ENCODE peak calls at places on chromosomes 3 and 15, in six cellular contexts. J, E, V, M, S and L are unnamed samples.

GRCh38 chr15:88681610-88682221 is 42.9 kb downstream of the ISG20 start:
- DNase-seq in E (no peak), S (peak), V (peak), J (no peak), M (no peak), L (no peak)

GRCh38 chr15:44501768-44502366 is 35.1 kb upstream of the EIF3J start:
- DNase-seq in J (peak), M (peak), E (peak), S (no peak), V (peak), L (peak)

GRCh38 chr15:90664650-90665287 is 52.4 kb upstream of the BLM start:
- DNase-seq in J (peak), V (peak), S (no peak), E (peak), M (peak), L (peak)

GRCh38 chr3:51975857-51976549 is 1.1 kb downstream of the ABHD14A start:
- DNase-seq in J (peak), V (peak), E (no peak), M (peak), S (peak), L (peak)

GRCh38 chr3:130997291-130997690 is 29.3 kb downstream of the ASTE1 start:
- DNase-seq in S (no peak), E (no peak), J (no peak), V (no peak), M (peak), L (no peak)

GRCh38 chr15:51098331-51098619 is 3.6 kb upstream of the TNFAIP8L3 start:
- DNase-seq in S (no peak), M (no peak), J (no peak), E (no peak), V (no peak), L (no peak)

GRCh38 chr3:171457263-171458055 is 2.7 kb downstream of the TNIK start:
- DNase-seq in E (peak), S (no peak), V (peak), M (no peak), J (no peak), L (no peak)

GRCh38 chr3:14376348-14377043 is 25.9 kb upstream of the SLC6A6 start:
- DNase-seq in S (no peak), V (no peak), J (no peak), E (no peak), M (no peak), L (no peak)

GRCh38 chr3:185815391-185816282 is 9.2 kb downstream of the IGF2BP2 start:
- DNase-seq in E (no peak), V (no peak), M (no peak), S (no peak), J (peak), L (peak)

GRCh38 chr15:66095871-66096710 is 157.5 kb downstream of the MEGF11 start:
- DNase-seq in J (no peak), S (no peak), M (no peak), V (no peak), E (no peak), L (no peak)

GRCh38 chr3:62370112-62371031 is 3.0 kb downstream of the FEZF2 start:
- DNase-seq in S (no peak), E (no peak), J (no peak), M (no peak), V (no peak), L (no peak)

GRCh38 chr15:54066403-54066802 is 88.2 kb downstream of the UNC13C start:
- DNase-seq in M (no peak), J (no peak), E (no peak), V (no peak), S (no peak), L (no peak)

GRCh38 chr3:138449490-138449889 is 15.1 kb downstream of the ESYT3 start:
- DNase-seq in V (no peak), S (no peak), E (no peak), M (no peak), J (no peak), L (no peak)

GRCh38 chr15:72202801-72203506 is 5.4 kb upstream of the GRAMD2A start:
- DNase-seq in J (no peak), S (no peak), V (no peak), E (no peak), M (no peak), L (no peak)

GRCh38 chr3:132650153-132650552 is 9.5 kb downstream of the ACAD11 start:
- DNase-seq in S (no peak), J (no peak), M (no peak), V (no peak), E (no peak), L (no peak)

GRCh38 chr3:183116051-183116614 is 16.8 kb upstream of the MCCC1 start:
- DNase-seq in V (peak), M (no peak), J (peak), E (no peak), S (peak), L (peak)

GRCh38 chr3:144053121-144053520 is 81.5 kb downstream of the DIPK2A start:
- DNase-seq in M (peak), J (peak), S (no peak), V (no peak), E (no peak), L (no peak)

GRCh38 chr3:125211523-125212095 is 939 bp downstream of the SLC12A8 start:
- DNase-seq in V (no peak), S (no peak), J (no peak), E (no peak), M (no peak), L (no peak)